ENCODE peak calls at places on chromosomes 13 and 19, in seven cellular contexts. F is ovary; I is astrocyte of the cerebellum; C is HFFc6; D is endothelial cell; X is CD8-positive, alpha-beta T cell; V is body of pancreas. B is an unnamed sample.

GRCh38 chr13:57582032-57582431 is 49.5 kb upstream of the PCDH17 start:
- DNase-seq in C (no peak), I (no peak), D (no peak), F (no peak), V (no peak), X (no peak), B (no peak)

GRCh38 chr13:102814025-102814607 is 15.2 kb downstream of the BIVM start:
- DNase-seq in C (no peak), D (no peak), F (no peak), I (no peak), V (no peak), X (no peak), B (no peak)

GRCh38 chr19:6494438-6495036 is 7.6 kb downstream of the TUBB4A start:
- DNase-seq in C (no peak), D (no peak), V (no peak), I (no peak), F (no peak), X (no peak), B (no peak)

GRCh38 chr19:45767410-45767880 is 1.6 kb downstream of the SIX5 start:
- DNase-seq in C (peak; percentile 80), D (peak; percentile 56), F (peak; percentile 88), I (peak; percentile 34), V (peak; percentile 87), X (no peak), B (peak; percentile 46)

GRCh38 chr19:39778763-39779162 is at the start of gene LEUTX:
- DNase-seq in D (no peak), V (no peak), C (no peak), I (no peak), X (no peak), F (no peak), B (no peak)

GRCh38 chr19:4829001-4829712 is 2.4 kb downstream of the TICAM1 start:
- DNase-seq in D (no peak), X (no peak), C (no peak), I (no peak), V (peak; percentile 62), F (no peak), B (no peak)

GRCh38 chr19:53294786-53295441 is 27.4 kb upstream of the VN1R4 start:
- DNase-seq in I (no peak), F (no peak), D (no peak), C (no peak), X (no peak), V (no peak), B (no peak)

GRCh38 chr13:20487927-20488326 is 37.7 kb downstream of the CRYL1 start:
- DNase-seq in I (no peak), F (no peak), D (no peak), C (no peak), X (no peak), V (no peak), B (no peak)

GRCh38 chr13:51180853-51181511 is 41.2 kb upstream of the FAM124A start:
- DNase-seq in F (no peak), V (no peak), D (no peak), X (no peak), C (no peak), I (no peak), B (no peak)

GRCh38 chr13:51328488-51328887 is 11.0 kb upstream of the SERPINE3 start:
- DNase-seq in X (no peak), F (no peak), D (no peak), I (no peak), V (no peak), C (no peak), B (no peak)

GRCh38 chr19:768424-768823 is 17.5 kb downstream of the MISP start:
- DNase-seq in V (no peak), D (no peak), C (peak; percentile 79), F (peak; percentile 48), I (peak; percentile 89), X (no peak), B (no peak)

GRCh38 chr19:45152504-45153338 is 8.1 kb downstream of the NKPD1 start:
- DNase-seq in I (no peak), X (peak; percentile 46), D (no peak), C (no peak), V (peak; percentile 54), F (peak; percentile 70), B (peak; percentile 69)

GRCh38 chr19:18274303-18274775 is at the start of gene IQCN:
- DNase-seq in V (peak; percentile 34), C (peak; percentile 41), X (peak; percentile 20), F (peak; percentile 71), I (no peak), D (no peak), B (no peak)

GRCh38 chr19:6067975-6068374 is 42.3 kb downstream of the RFX2 start:
- DNase-seq in I (no peak), C (no peak), D (no peak), X (no peak), V (no peak), F (no peak), B (no peak)

GRCh38 chr19:45499196-45500180 is 1.2 kb downstream of the PPM1N start:
- DNase-seq in D (peak; percentile 32), I (no peak), C (no peak), X (peak; percentile 59), F (no peak), V (peak; percentile 44), B (peak; percentile 80)

GRCh38 chr13:74620711-74621110 is 486.5 kb upstream of the KLF12 start:
- DNase-seq in D (no peak), X (no peak), V (no peak), C (no peak), F (no peak), I (no peak), B (no peak)

GRCh38 chr13:52835071-52835793 is 13.2 kb downstream of the PCDH8 start:
- DNase-seq in X (no peak), I (no peak), D (no peak), C (no peak), V (no peak), F (no peak), B (no peak)

GRCh38 chr13:92573467-92574057 is 653.0 kb upstream of the GPC6 start:
- DNase-seq in X (no peak), F (no peak), C (no peak), V (peak; percentile 7), D (peak; percentile 11), I (peak; percentile 2), B (peak; percentile 31)

DNA sequence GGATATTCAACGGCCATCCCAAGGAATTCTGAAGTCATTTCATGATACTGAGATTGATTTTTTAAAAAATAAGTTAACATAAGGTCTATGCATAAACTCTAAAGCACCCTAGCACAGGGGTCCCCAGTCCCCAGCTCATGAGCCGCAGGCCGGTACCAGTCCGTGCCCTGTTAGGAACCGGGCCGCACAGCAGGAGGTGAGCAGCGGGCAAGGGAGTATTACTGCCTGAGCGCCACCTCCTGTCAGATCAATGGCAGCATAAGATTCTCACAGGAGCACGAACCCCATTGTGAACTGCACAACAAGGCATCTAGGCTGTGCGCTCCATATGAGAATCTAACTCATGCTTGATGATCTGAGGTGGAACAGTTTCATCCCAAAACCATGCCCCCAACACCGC is 31.0 kb downstream of the RCBTB1 start:
- DNase-seq in D (no peak), I (no peak), C (no peak), X (no peak), F (no peak), V (no peak), B (no peak)
- TF ChIP-seq CTCF in D (no peak), I (no peak), C (no peak), X (no peak), F (no peak), V (no peak), B (no peak)

DNA sequence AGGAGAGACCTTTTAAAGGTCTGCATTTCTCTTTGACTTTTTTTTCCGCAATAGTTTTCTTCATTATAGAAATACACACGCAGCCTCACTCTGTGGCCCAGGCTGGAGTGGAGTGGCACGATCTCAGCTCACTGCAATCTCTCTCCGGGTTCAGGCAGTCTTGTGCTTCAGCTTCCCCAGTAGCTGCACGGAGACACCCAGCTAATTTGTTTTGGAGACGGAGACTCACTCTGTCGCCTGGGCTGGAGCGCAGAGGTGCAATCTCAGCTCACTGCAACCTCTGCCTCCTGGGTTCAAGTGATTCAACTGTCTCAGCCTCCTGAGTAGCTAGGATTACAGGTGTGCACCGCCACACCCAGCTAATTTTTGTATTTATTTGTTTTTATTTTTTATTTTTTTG is 11.7 kb upstream of the MKNK2 start:
- DNase-seq in F (no peak), I (no peak), V (no peak), C (no peak), D (no peak), X (no peak), B (no peak)
- TF ChIP-seq CTCF in F (no peak), I (no peak), V (no peak), C (no peak), D (no peak), X (no peak), B (no peak)

GRCh38 chr13:44438234-44438579 is 64.6 kb downstream of the SERP2 start:
- DNase-seq in F (no peak), I (no peak), D (no peak), C (no peak), V (no peak), X (no peak), B (no peak)

GRCh38 chr13:44436589-44437337 is 63.1 kb downstream of the SERP2 start:
- DNase-seq in V (peak; percentile 95), D (peak; percentile 93), F (peak; percentile 95), C (peak; percentile 89), I (peak; percentile 87), X (peak; percentile 47), B (peak; percentile 96)

GRCh38 chr13:44439615-44440014 is 66.0 kb downstream of the SERP2 start:
- DNase-seq in D (no peak), V (no peak), C (no peak), X (no peak), F (no peak), I (no peak), B (no peak)

GRCh38 chr13:44435142-44435982 is 61.7 kb downstream of the SERP2 start:
- DNase-seq in C (peak; percentile 97), I (peak; percentile 98), D (peak; percentile 97), X (peak; percentile 88), V (peak; percentile 99), F (peak; percentile 96), B (peak; percentile 98)

DNA sequence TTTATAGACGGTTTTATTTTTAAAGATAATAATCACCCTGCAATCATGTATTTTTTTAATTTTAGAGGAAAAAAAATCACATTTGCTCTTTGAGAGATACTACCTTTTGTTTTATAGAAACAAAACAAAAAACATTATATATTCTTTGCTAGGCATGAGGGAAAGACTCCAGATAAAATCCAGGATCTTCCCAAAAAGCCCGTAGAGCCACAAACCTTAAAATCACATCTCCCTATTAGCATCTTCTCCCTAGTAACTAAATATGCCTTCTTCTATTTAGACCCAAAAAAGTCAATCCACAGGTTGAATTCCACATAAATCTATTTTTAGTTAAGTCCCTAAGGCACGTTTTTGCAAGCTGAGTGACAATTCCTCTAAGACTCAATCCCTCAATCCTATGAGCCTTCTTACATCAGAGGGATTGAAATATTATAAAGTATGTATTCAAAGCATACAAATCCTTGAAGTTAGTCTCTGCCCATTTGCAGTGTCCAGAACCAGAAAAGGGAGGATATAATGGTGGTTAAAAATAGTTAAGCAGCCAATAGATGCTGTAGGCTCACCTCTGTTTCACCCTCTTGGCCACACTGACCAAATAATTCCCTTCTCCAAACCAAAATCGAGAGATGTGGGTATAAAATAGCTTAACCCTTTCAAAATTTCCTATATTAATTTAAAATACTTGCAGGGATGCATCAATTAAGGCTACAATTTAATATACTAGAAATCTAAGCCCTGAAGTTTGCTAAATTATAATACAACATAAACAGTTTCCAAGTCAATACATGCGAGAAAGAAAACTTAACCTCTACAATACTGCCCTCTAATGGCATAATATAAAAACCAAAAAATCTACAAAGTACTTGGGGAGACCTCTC is 64.0 kb downstream of the SERP2 start:
- DNase-seq in X (no peak), C (peak; percentile 63), D (no peak), I (no peak), V (no peak), F (no peak), B (no peak)
- TF ChIP-seq CTCF in X (peak; percentile 67), C (peak; percentile 83), D (no peak), I (peak; percentile 1), V (peak; percentile 10), F (peak; percentile 8), B (peak; percentile 74)

GRCh38 chr19:48338802-48339660 is 13.7 kb downstream of the EMP3 start:
- DNase-seq in X (no peak), D (no peak), I (no peak), F (no peak), V (no peak), C (no peak), B (no peak)
- TF ChIP-seq CTCF in X (no peak), D (no peak), I (no peak), F (no peak), V (no peak), C (no peak), B (no peak)